ENCODE peak calls at places on chromosomes 6 and 20, in nine cellular contexts. K is esophagus squamous epithelium, R is sigmoid colon, H is heart left ventricle, J is GM12878, A is suprapubic skin, D is transverse colon, Q is NB4, Z is adrenal gland. U is an unnamed sample.

GRCh38 chr6:159646136-159646535 is 46.9 kb downstream of the SOD2 start:
- DNase-seq in K (no peak), R (no peak), H (no peak), J (no peak), A (no peak), D (no peak), Q (no peak), Z (no peak), U (no peak)

GRCh38 chr20:676315-676937 is 824 bp upstream of the SCRT2 start:
- DNase-seq in K (no peak), R (no peak), H (no peak), J (no peak), A (no peak), D (peak; percentile 21), Q (peak; percentile 87), Z (no peak), U (no peak)

GRCh38 chr20:40798066-40798465 is 109.0 kb upstream of the MAFB start:
- DNase-seq in K (no peak), R (no peak), H (no peak), J (no peak), A (no peak), D (no peak), Q (no peak), Z (no peak), U (no peak)

GRCh38 chr6:156423075-156423474 is 354.1 kb upstream of the ARID1B start:
- DNase-seq in K (no peak), R (no peak), H (no peak), J (no peak), A (no peak), D (no peak), Q (no peak), Z (no peak), U (no peak)

GRCh38 chr6:113732384-113732966 is 124.7 kb upstream of the MARCKS start:
- DNase-seq in K (no peak), R (peak; percentile 75), H (peak; percentile 58), J (no peak), A (no peak), D (no peak), Q (no peak), Z (no peak), U (no peak)

GRCh38 chr6:3202999-3203696 is 24.3 kb downstream of the TUBB2B start:
- DNase-seq in K (no peak), R (no peak), H (no peak), J (no peak), A (no peak), D (no peak), Q (no peak), Z (no peak), U (no peak)

GRCh38 chr20:3158968-3159431 is 665 bp downstream of the FASTKD5 start:
- DNase-seq in K (no peak), R (no peak), H (no peak), J (no peak), A (no peak), D (no peak), Q (no peak), Z (no peak), U (no peak)

GRCh38 chr6:351011-351866 is 40.3 kb upstream of the IRF4 start:
- DNase-seq in K (no peak), R (peak; percentile 65), H (no peak), J (no peak), A (no peak), D (no peak), Q (no peak), Z (no peak), U (no peak)

GRCh38 chr20:881051-881820 is 34.9 kb downstream of the ANGPT4 start:
- DNase-seq in K (no peak), R (no peak), H (no peak), J (peak; percentile 24), A (no peak), D (no peak), Q (peak; percentile 72), Z (no peak), U (peak; percentile 91)

GRCh38 chr20:57264151-57264792 is 2.2 kb downstream of the BMP7 start:
- DNase-seq in K (no peak), R (no peak), H (no peak), J (no peak), A (no peak), D (no peak), Q (no peak), Z (no peak), U (no peak)

GRCh38 chr6:32982702-32983492 is 14.5 kb downstream of the BRD2 start:
- DNase-seq in K (no peak), R (no peak), H (no peak), J (no peak), A (no peak), D (no peak), Q (peak; percentile 32), Z (no peak), U (no peak)
- TF ChIP-seq POLR2A in K (no peak), R (no peak), H (no peak), J (no peak), A (no peak), D (no peak), Q (no peak), Z (no peak), U (no peak)

GRCh38 chr20:51528263-51529026 is 14.1 kb downstream of the NFATC2 start:
- DNase-seq in K (no peak), R (no peak), H (no peak), J (no peak), A (no peak), D (no peak), Q (no peak), Z (no peak), U (no peak)
- TF ChIP-seq POLR2A in K (no peak), R (no peak), H (no peak), J (no peak), A (no peak), D (no peak), Q (no peak), Z (no peak), U (no peak)

GRCh38 chr6:132714160-132714559 is 305 bp upstream of the VNN1 start:
- DNase-seq in K (no peak), R (no peak), H (no peak), J (no peak), A (no peak), D (no peak), Q (no peak), Z (no peak), U (no peak)

GRCh38 chr6:132725471-132725870 is 11.6 kb upstream of the VNN1 start:
- DNase-seq in K (no peak), R (no peak), H (no peak), J (no peak), A (no peak), D (no peak), Q (no peak), Z (no peak), U (no peak)

GRCh38 chr6:132716238-132716637 is 2.4 kb upstream of the VNN1 start:
- DNase-seq in K (no peak), R (no peak), H (no peak), J (no peak), A (no peak), D (no peak), Q (no peak), Z (no peak), U (no peak)

GRCh38 chr6:132715204-132715603 is 1.3 kb upstream of the VNN1 start:
- DNase-seq in K (no peak), R (no peak), H (no peak), J (no peak), A (no peak), D (peak; percentile 13), Q (no peak), Z (peak; percentile 66), U (peak; percentile 9)

DNA sequence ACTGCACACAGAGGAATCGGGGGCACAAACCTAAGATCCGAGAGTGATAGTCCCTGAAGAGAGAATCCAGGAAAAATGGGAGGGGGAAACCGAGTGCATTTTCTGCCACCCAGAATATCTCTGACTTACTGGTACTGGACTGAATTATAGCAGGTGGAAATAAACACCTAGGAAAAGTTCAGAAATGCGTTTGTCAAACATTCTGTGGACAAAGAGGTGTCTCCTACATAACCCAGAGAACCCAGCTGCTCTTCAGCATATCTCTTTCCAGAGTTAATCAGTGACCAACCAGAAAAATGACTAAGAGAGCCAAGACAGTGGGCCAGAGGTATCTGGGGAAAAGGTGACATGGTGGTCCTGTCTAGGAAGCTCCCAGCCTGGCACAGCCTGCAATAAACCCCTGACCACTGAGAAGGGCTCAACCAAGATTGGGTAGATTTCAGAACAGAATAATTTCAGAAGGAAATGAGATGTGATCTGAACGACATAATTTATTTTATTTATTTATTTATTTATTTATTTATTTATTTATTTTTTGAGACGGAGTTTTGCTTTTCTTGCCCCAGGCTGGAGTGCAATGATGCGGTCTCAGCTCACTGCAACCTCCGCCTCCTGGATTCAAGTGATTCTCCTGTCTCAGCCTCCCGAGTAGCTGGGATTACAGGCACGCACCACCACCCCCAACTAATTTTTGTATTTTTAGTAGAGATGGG is 6.0 kb upstream of the VNN1 start:
- DNase-seq in K (no peak), R (no peak), H (no peak), J (no peak), A (no peak), D (no peak), Q (no peak), Z (no peak), U (no peak)
- TF ChIP-seq POLR2A in K (no peak), R (no peak), H (no peak), J (no peak), A (no peak), D (no peak), Q (no peak), Z (no peak), U (no peak)

GRCh38 chr20:31738729-31739549 is at the start of gene TPX2:
- DNase-seq in K (peak; percentile 63), R (peak; percentile 97), H (peak; percentile 95), J (peak; percentile 88), A (peak; percentile 97), D (peak; percentile 95), Q (peak; percentile 98), Z (peak; percentile 97), U (peak; percentile 91)
- TF ChIP-seq POLR2A in K (no peak), R (peak; percentile 49), H (peak; percentile 79), J (peak; percentile 82), A (no peak), D (peak; percentile 51), Q (peak; percentile 95), Z (peak; percentile 89), U (peak; percentile 57)